ENCODE peak calls at places on chromosomes 2 and 18, in ten cellular contexts. One of them, this sample, is unnamed.

GRCh38 chr2:218954541-218955300 is 4.7 kb upstream of the CDK5R2 start:
- DNase-seq in mammary epithelial cell: no peak
- DNase-seq in heart right ventricle: no peak
- DNase-seq in CD8-positive, alpha-beta memory T cell: no peak
- DNase-seq in psoas muscle: no peak
- DNase-seq in suprapubic skin: no peak
- DNase-seq in fibroblast of lung: no peak
- DNase-seq in right lobe of liver: no peak
- DNase-seq in naive thymus-derived CD4-positive, alpha-beta T cell: no peak
- DNase-seq in right cardiac atrium: no peak
- DNase-seq in this sample: no peak

GRCh38 chr2:212539145-212539880 is 711 bp upstream of the ERBB4 start:
- DNase-seq in suprapubic skin: no peak
- DNase-seq in psoas muscle: peak
- DNase-seq in right lobe of liver: peak
- DNase-seq in right cardiac atrium: peak
- DNase-seq in CD8-positive, alpha-beta memory T cell: no peak
- DNase-seq in fibroblast of lung: peak
- DNase-seq in naive thymus-derived CD4-positive, alpha-beta T cell: no peak
- DNase-seq in mammary epithelial cell: no peak
- DNase-seq in heart right ventricle: peak
- DNase-seq in this sample: no peak

GRCh38 chr2:169480079-169480465 is 778 bp downstream of the BBS5 start:
- DNase-seq in psoas muscle: no peak
- DNase-seq in heart right ventricle: no peak
- DNase-seq in naive thymus-derived CD4-positive, alpha-beta T cell: no peak
- DNase-seq in mammary epithelial cell: no peak
- DNase-seq in CD8-positive, alpha-beta memory T cell: no peak
- DNase-seq in suprapubic skin: no peak
- DNase-seq in right lobe of liver: no peak
- DNase-seq in fibroblast of lung: peak
- DNase-seq in right cardiac atrium: no peak
- DNase-seq in this sample: no peak

GRCh38 chr18:50726960-50727589 is 92.7 kb downstream of the MRO start:
- DNase-seq in heart right ventricle: no peak
- DNase-seq in suprapubic skin: no peak
- DNase-seq in naive thymus-derived CD4-positive, alpha-beta T cell: no peak
- DNase-seq in mammary epithelial cell: no peak
- DNase-seq in fibroblast of lung: no peak
- DNase-seq in psoas muscle: no peak
- DNase-seq in right lobe of liver: no peak
- DNase-seq in CD8-positive, alpha-beta memory T cell: no peak
- DNase-seq in right cardiac atrium: no peak
- DNase-seq in this sample: no peak

GRCh38 chr2:172484253-172484652 is 56.9 kb downstream of the ITGA6 start:
- DNase-seq in CD8-positive, alpha-beta memory T cell: no peak
- DNase-seq in right lobe of liver: no peak
- DNase-seq in right cardiac atrium: no peak
- DNase-seq in naive thymus-derived CD4-positive, alpha-beta T cell: peak
- DNase-seq in psoas muscle: no peak
- DNase-seq in suprapubic skin: no peak
- DNase-seq in mammary epithelial cell: no peak
- DNase-seq in heart right ventricle: no peak
- DNase-seq in fibroblast of lung: peak
- DNase-seq in this sample: no peak

GRCh38 chr18:32135595-32135994 is 43.9 kb downstream of the RNF138 start:
- DNase-seq in mammary epithelial cell: no peak
- DNase-seq in suprapubic skin: no peak
- DNase-seq in psoas muscle: no peak
- DNase-seq in right lobe of liver: no peak
- DNase-seq in right cardiac atrium: no peak
- DNase-seq in heart right ventricle: no peak
- DNase-seq in CD8-positive, alpha-beta memory T cell: no peak
- DNase-seq in fibroblast of lung: no peak
- DNase-seq in naive thymus-derived CD4-positive, alpha-beta T cell: no peak
- DNase-seq in this sample: no peak

GRCh38 chr2:100929142-100929541 is 72.9 kb upstream of the RPL31 start:
- DNase-seq in suprapubic skin: no peak
- DNase-seq in right lobe of liver: no peak
- DNase-seq in psoas muscle: no peak
- DNase-seq in heart right ventricle: no peak
- DNase-seq in mammary epithelial cell: no peak
- DNase-seq in CD8-positive, alpha-beta memory T cell: no peak
- DNase-seq in fibroblast of lung: peak
- DNase-seq in right cardiac atrium: no peak
- DNase-seq in naive thymus-derived CD4-positive, alpha-beta T cell: no peak
- DNase-seq in this sample: no peak

GRCh38 chr2:131146255-131146654 is 41.1 kb downstream of the PLEKHB2 start:
- DNase-seq in heart right ventricle: no peak
- DNase-seq in psoas muscle: no peak
- DNase-seq in right lobe of liver: no peak
- DNase-seq in suprapubic skin: no peak
- DNase-seq in right cardiac atrium: no peak
- DNase-seq in naive thymus-derived CD4-positive, alpha-beta T cell: no peak
- DNase-seq in fibroblast of lung: no peak
- DNase-seq in mammary epithelial cell: no peak
- DNase-seq in CD8-positive, alpha-beta memory T cell: no peak
- DNase-seq in this sample: no peak

GRCh38 chr2:213046431-213046830 is 105.0 kb downstream of the IKZF2 start:
- DNase-seq in right cardiac atrium: no peak
- DNase-seq in right lobe of liver: no peak
- DNase-seq in mammary epithelial cell: no peak
- DNase-seq in naive thymus-derived CD4-positive, alpha-beta T cell: no peak
- DNase-seq in suprapubic skin: no peak
- DNase-seq in fibroblast of lung: no peak
- DNase-seq in CD8-positive, alpha-beta memory T cell: no peak
- DNase-seq in heart right ventricle: no peak
- DNase-seq in psoas muscle: no peak
- DNase-seq in this sample: no peak

GRCh38 chr2:187453078-187453641 is 5.1 kb upstream of the CALCRL start:
- DNase-seq in right cardiac atrium: no peak
- DNase-seq in right lobe of liver: no peak
- DNase-seq in suprapubic skin: no peak
- DNase-seq in psoas muscle: no peak
- DNase-seq in mammary epithelial cell: no peak
- DNase-seq in fibroblast of lung: peak
- DNase-seq in naive thymus-derived CD4-positive, alpha-beta T cell: no peak
- DNase-seq in heart right ventricle: no peak
- DNase-seq in CD8-positive, alpha-beta memory T cell: no peak
- DNase-seq in this sample: no peak

GRCh38 chr2:10048501-10049171 is 5.3 kb downstream of the KLF11 start:
- DNase-seq in suprapubic skin: no peak
- DNase-seq in right lobe of liver: peak
- DNase-seq in CD8-positive, alpha-beta memory T cell: no peak
- DNase-seq in psoas muscle: no peak
- DNase-seq in naive thymus-derived CD4-positive, alpha-beta T cell: peak
- DNase-seq in fibroblast of lung: peak
- DNase-seq in heart right ventricle: no peak
- DNase-seq in mammary epithelial cell: peak
- DNase-seq in right cardiac atrium: no peak
- DNase-seq in this sample: no peak

GRCh38 chr2:39632871-39633270 is 32.8 kb upstream of the TMEM178A start:
- DNase-seq in fibroblast of lung: peak
- DNase-seq in psoas muscle: no peak
- DNase-seq in heart right ventricle: no peak
- DNase-seq in suprapubic skin: no peak
- DNase-seq in right cardiac atrium: no peak
- DNase-seq in CD8-positive, alpha-beta memory T cell: no peak
- DNase-seq in right lobe of liver: no peak
- DNase-seq in mammary epithelial cell: peak
- DNase-seq in naive thymus-derived CD4-positive, alpha-beta T cell: no peak
- DNase-seq in this sample: no peak

GRCh38 chr2:112706170-112706664 is 14.6 kb upstream of the NT5DC4 start:
- DNase-seq in psoas muscle: no peak
- DNase-seq in mammary epithelial cell: peak
- DNase-seq in naive thymus-derived CD4-positive, alpha-beta T cell: no peak
- DNase-seq in CD8-positive, alpha-beta memory T cell: peak
- DNase-seq in heart right ventricle: no peak
- DNase-seq in suprapubic skin: no peak
- DNase-seq in right cardiac atrium: no peak
- DNase-seq in fibroblast of lung: peak
- DNase-seq in right lobe of liver: no peak
- DNase-seq in this sample: no peak

GRCh38 chr2:66862871-66863650 is 428.1 kb downstream of the MEIS1 start:
- DNase-seq in psoas muscle: no peak
- DNase-seq in suprapubic skin: no peak
- DNase-seq in heart right ventricle: no peak
- DNase-seq in mammary epithelial cell: peak
- DNase-seq in right cardiac atrium: no peak
- DNase-seq in right lobe of liver: no peak
- DNase-seq in fibroblast of lung: peak
- DNase-seq in CD8-positive, alpha-beta memory T cell: no peak
- DNase-seq in naive thymus-derived CD4-positive, alpha-beta T cell: no peak
- DNase-seq in this sample: no peak

GRCh38 chr2:230921806-230922595 is 3.0 kb downstream of the GPR55 start:
- DNase-seq in suprapubic skin: peak
- DNase-seq in psoas muscle: no peak
- DNase-seq in heart right ventricle: no peak
- DNase-seq in naive thymus-derived CD4-positive, alpha-beta T cell: no peak
- DNase-seq in right lobe of liver: no peak
- DNase-seq in mammary epithelial cell: no peak
- DNase-seq in fibroblast of lung: no peak
- DNase-seq in right cardiac atrium: no peak
- DNase-seq in CD8-positive, alpha-beta memory T cell: no peak
- DNase-seq in this sample: peak

DNA sequence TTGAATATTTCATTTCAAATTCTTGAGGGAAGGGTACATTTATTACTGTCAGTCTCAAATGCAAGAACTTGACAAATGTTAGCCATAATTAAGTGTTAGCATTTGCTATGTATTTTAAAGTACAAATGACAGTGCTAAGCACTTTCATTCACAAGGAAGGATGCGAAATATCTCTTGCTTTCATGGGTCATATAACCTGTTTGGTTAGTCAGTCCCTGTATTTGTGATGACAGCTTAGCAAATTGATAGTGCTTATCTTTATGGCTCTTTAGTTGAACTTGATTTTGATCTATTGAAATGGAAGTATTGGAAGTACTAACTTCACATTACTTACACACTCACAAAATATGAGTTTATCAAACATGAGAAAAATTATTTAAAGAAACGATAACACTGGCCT is 97.3 kb upstream of the NEUROD1 start:
- DNase-seq in naive thymus-derived CD4-positive, alpha-beta T cell: no peak
- DNase-seq in mammary epithelial cell: no peak
- DNase-seq in psoas muscle: no peak
- DNase-seq in suprapubic skin: no peak
- DNase-seq in CD8-positive, alpha-beta memory T cell: no peak
- DNase-seq in fibroblast of lung: no peak
- DNase-seq in right lobe of liver: no peak
- DNase-seq in right cardiac atrium: no peak
- DNase-seq in heart right ventricle: no peak
- DNase-seq in this sample: no peak
- H3K27ac ChIP-seq in naive thymus-derived CD4-positive, alpha-beta T cell: no peak
- H3K27ac ChIP-seq in mammary epithelial cell: no peak
- H3K27ac ChIP-seq in psoas muscle: no peak
- H3K27ac ChIP-seq in suprapubic skin: no peak
- H3K27ac ChIP-seq in CD8-positive, alpha-beta memory T cell: no peak
- H3K27ac ChIP-seq in fibroblast of lung: no peak
- H3K27ac ChIP-seq in right lobe of liver: no peak
- H3K27ac ChIP-seq in right cardiac atrium: no peak
- H3K27ac ChIP-seq in heart right ventricle: no peak
- H3K27ac ChIP-seq in this sample: no peak

GRCh38 chr18:58900015-58900649 is 35.5 kb downstream of the ZNF532 start:
- DNase-seq in suprapubic skin: no peak
- DNase-seq in psoas muscle: no peak
- DNase-seq in mammary epithelial cell: no peak
- DNase-seq in naive thymus-derived CD4-positive, alpha-beta T cell: no peak
- DNase-seq in CD8-positive, alpha-beta memory T cell: no peak
- DNase-seq in heart right ventricle: peak
- DNase-seq in right lobe of liver: no peak
- DNase-seq in right cardiac atrium: peak
- DNase-seq in fibroblast of lung: no peak
- DNase-seq in this sample: peak
- H3K4me3 ChIP-seq in suprapubic skin: no peak
- H3K4me3 ChIP-seq in psoas muscle: no peak
- H3K4me3 ChIP-seq in mammary epithelial cell: no peak
- H3K4me3 ChIP-seq in naive thymus-derived CD4-positive, alpha-beta T cell: no peak
- H3K4me3 ChIP-seq in CD8-positive, alpha-beta memory T cell: no peak
- H3K4me3 ChIP-seq in heart right ventricle: no peak
- H3K4me3 ChIP-seq in right lobe of liver: no peak
- H3K4me3 ChIP-seq in right cardiac atrium: no peak
- H3K4me3 ChIP-seq in fibroblast of lung: no peak
- H3K4me3 ChIP-seq in this sample: no peak

GRCh38 chr2:133674433-133675331 is 106.4 kb upstream of the NCKAP5 start:
- DNase-seq in right cardiac atrium: peak
- DNase-seq in mammary epithelial cell: peak
- DNase-seq in psoas muscle: peak
- DNase-seq in fibroblast of lung: peak
- DNase-seq in right lobe of liver: peak
- DNase-seq in suprapubic skin: peak
- DNase-seq in naive thymus-derived CD4-positive, alpha-beta T cell: no peak
- DNase-seq in heart right ventricle: peak
- DNase-seq in CD8-positive, alpha-beta memory T cell: no peak
- DNase-seq in this sample: no peak
- H3K27ac ChIP-seq in right cardiac atrium: peak
- H3K27ac ChIP-seq in mammary epithelial cell: no peak
- H3K27ac ChIP-seq in psoas muscle: no peak
- H3K27ac ChIP-seq in fibroblast of lung: peak
- H3K27ac ChIP-seq in right lobe of liver: peak
- H3K27ac ChIP-seq in suprapubic skin: peak
- H3K27ac ChIP-seq in naive thymus-derived CD4-positive, alpha-beta T cell: no peak
- H3K27ac ChIP-seq in heart right ventricle: peak
- H3K27ac ChIP-seq in CD8-positive, alpha-beta memory T cell: no peak
- H3K27ac ChIP-seq in this sample: no peak

GRCh38 chr18:26520974-26521373 is 27.4 kb downstream of the KCTD1 start:
- DNase-seq in fibroblast of lung: no peak
- DNase-seq in right lobe of liver: no peak
- DNase-seq in mammary epithelial cell: no peak
- DNase-seq in heart right ventricle: no peak
- DNase-seq in right cardiac atrium: no peak
- DNase-seq in psoas muscle: no peak
- DNase-seq in suprapubic skin: no peak
- DNase-seq in naive thymus-derived CD4-positive, alpha-beta T cell: no peak
- DNase-seq in CD8-positive, alpha-beta memory T cell: no peak
- DNase-seq in this sample: no peak

GRCh38 chr18:26521617-26522016 is 26.7 kb downstream of the KCTD1 start:
- DNase-seq in psoas muscle: no peak
- DNase-seq in heart right ventricle: no peak
- DNase-seq in right cardiac atrium: no peak
- DNase-seq in fibroblast of lung: no peak
- DNase-seq in mammary epithelial cell: no peak
- DNase-seq in naive thymus-derived CD4-positive, alpha-beta T cell: no peak
- DNase-seq in CD8-positive, alpha-beta memory T cell: no peak
- DNase-seq in right lobe of liver: no peak
- DNase-seq in suprapubic skin: no peak
- DNase-seq in this sample: no peak

GRCh38 chr18:26511339-26512071 is 36.8 kb downstream of the KCTD1 start:
- DNase-seq in fibroblast of lung: no peak
- DNase-seq in suprapubic skin: no peak
- DNase-seq in right cardiac atrium: no peak
- DNase-seq in right lobe of liver: no peak
- DNase-seq in naive thymus-derived CD4-positive, alpha-beta T cell: no peak
- DNase-seq in mammary epithelial cell: no peak
- DNase-seq in psoas muscle: no peak
- DNase-seq in CD8-positive, alpha-beta memory T cell: no peak
- DNase-seq in heart right ventricle: no peak
- DNase-seq in this sample: no peak

GRCh38 chr18:26515643-26516495 is 32.5 kb downstream of the KCTD1 start:
- DNase-seq in right cardiac atrium: no peak
- DNase-seq in right lobe of liver: no peak
- DNase-seq in naive thymus-derived CD4-positive, alpha-beta T cell: no peak
- DNase-seq in fibroblast of lung: no peak
- DNase-seq in suprapubic skin: no peak
- DNase-seq in mammary epithelial cell: no peak
- DNase-seq in CD8-positive, alpha-beta memory T cell: no peak
- DNase-seq in psoas muscle: no peak
- DNase-seq in heart right ventricle: no peak
- DNase-seq in this sample: no peak

GRCh38 chr18:26516964-26517363 is 31.4 kb downstream of the KCTD1 start:
- DNase-seq in suprapubic skin: no peak
- DNase-seq in naive thymus-derived CD4-positive, alpha-beta T cell: no peak
- DNase-seq in CD8-positive, alpha-beta memory T cell: no peak
- DNase-seq in psoas muscle: no peak
- DNase-seq in mammary epithelial cell: no peak
- DNase-seq in right lobe of liver: no peak
- DNase-seq in right cardiac atrium: no peak
- DNase-seq in heart right ventricle: no peak
- DNase-seq in fibroblast of lung: no peak
- DNase-seq in this sample: no peak
- H3K4me3 ChIP-seq in suprapubic skin: no peak
- H3K4me3 ChIP-seq in naive thymus-derived CD4-positive, alpha-beta T cell: no peak
- H3K4me3 ChIP-seq in CD8-positive, alpha-beta memory T cell: no peak
- H3K4me3 ChIP-seq in psoas muscle: no peak
- H3K4me3 ChIP-seq in mammary epithelial cell: no peak
- H3K4me3 ChIP-seq in right lobe of liver: no peak
- H3K4me3 ChIP-seq in right cardiac atrium: no peak
- H3K4me3 ChIP-seq in heart right ventricle: no peak
- H3K4me3 ChIP-seq in fibroblast of lung: no peak
- H3K4me3 ChIP-seq in this sample: no peak